ENCODE peak calls at places on chromosomes 4 and X, in seven cellular contexts. H is neural crest cell; Z is GM13976; K is NB4; S is GM10248; W is activated CD8-positive, alpha-beta T cell treated with anti-CD3 and anti-CD28 coated beads for 36 hours; A is hepatocyte. O is an unnamed sample.

GRCh38 chr4:176794651-176795050 is 1.9 kb upstream of the VEGFC start:
- DNase-seq in A (no peak), K (no peak), S (no peak), W (no peak), Z (no peak), H (no peak), O (no peak)

GRCh38 chrX:134975516-134975915 is 15.3 kb upstream of the SMIM10 start:
- DNase-seq in Z (no peak), W (no peak), K (no peak), A (no peak), H (no peak), S (no peak), O (no peak)

GRCh38 chrX:133838761-133839676 is 146.4 kb downstream of the GPC3 start:
- DNase-seq in Z (peak), S (peak), W (peak), K (peak), H (peak), A (peak), O (peak)

GRCh38 chrX:56385336-56385735 is 153.2 kb downstream of the KLF8 start:
- DNase-seq in Z (no peak), S (no peak), A (no peak), W (peak), H (no peak), K (no peak), O (no peak)

GRCh38 chr4:135123632-135124031 is 922.0 kb upstream of the PABPC4L start:
- DNase-seq in S (no peak), K (no peak), A (no peak), Z (no peak), W (no peak), H (no peak), O (no peak)

GRCh38 chr4:81493895-81494490 is 22.3 kb upstream of the RASGEF1B start:
- DNase-seq in H (no peak), A (no peak), K (peak), S (no peak), W (no peak), Z (peak), O (peak)

GRCh38 chr4:86048426-86048825 is 311.4 kb downstream of the MAPK10 start:
- DNase-seq in W (no peak), A (no peak), Z (no peak), S (no peak), K (no peak), H (no peak), O (no peak)

GRCh38 chr4:152265149-152265621 is 270.7 kb downstream of the FBXW7 start:
- DNase-seq in W (no peak), H (no peak), Z (no peak), K (no peak), S (no peak), A (peak), O (no peak)

GRCh38 chrX:13939741-13940597 is 89.7 kb downstream of the GEMIN8 start:
- DNase-seq in S (no peak), K (no peak), Z (no peak), A (no peak), W (no peak), H (no peak), O (no peak)

GRCh38 chr4:11518754-11519153 is 90.1 kb upstream of the HS3ST1 start:
- DNase-seq in K (no peak), W (no peak), Z (no peak), A (no peak), S (no peak), H (no peak), O (no peak)

GRCh38 chr4:11512861-11513260 is 84.2 kb upstream of the HS3ST1 start:
- DNase-seq in H (no peak), Z (no peak), K (no peak), S (no peak), W (no peak), A (no peak), O (no peak)

GRCh38 chr4:11511321-11511720 is 82.6 kb upstream of the HS3ST1 start:
- DNase-seq in W (no peak), K (no peak), A (no peak), S (no peak), H (no peak), Z (no peak), O (no peak)

GRCh38 chr4:11514780-11515432 is 86.2 kb upstream of the HS3ST1 start:
- DNase-seq in W (no peak), H (no peak), Z (no peak), K (no peak), S (no peak), A (no peak), O (no peak)
- TF ChIP-seq CTCF in W (no peak), H (no peak), Z (no peak), K (no peak), S (no peak), A (no peak), O (no peak)

GRCh38 chrX:15567267-15567666 is 33.5 kb downstream of the ACE2 start:
- DNase-seq in A (no peak), Z (no peak), H (no peak), S (no peak), W (no peak), K (no peak), O (no peak)

GRCh38 chrX:15570145-15570544 is 30.6 kb downstream of the ACE2 start:
- DNase-seq in A (no peak), Z (no peak), K (no peak), H (no peak), W (no peak), S (no peak), O (no peak)

GRCh38 chrX:15566244-15566643 is 34.5 kb downstream of the ACE2 start:
- DNase-seq in S (no peak), W (no peak), H (no peak), Z (no peak), A (no peak), K (no peak), O (no peak)

GRCh38 chrX:15564981-15565579 is 35.7 kb downstream of the ACE2 start:
- DNase-seq in Z (peak), A (peak), K (peak), S (peak), H (peak), W (peak), O (peak)

GRCh38 chrX:15567886-15568616 is 32.7 kb downstream of the ACE2 start:
- DNase-seq in H (no peak), A (peak), S (no peak), Z (no peak), K (no peak), W (no peak), O (no peak)
- TF ChIP-seq CTCF in H (peak), A (peak), S (no peak), Z (no peak), K (no peak), W (no peak), O (no peak)

GRCh38 chr4:25797136-25797535 is 65.7 kb downstream of the SEL1L3 start:
- DNase-seq in Z (no peak), S (no peak), H (no peak), K (no peak), W (no peak), A (no peak), O (no peak)

GRCh38 chr4:25792843-25793242 is 69.9 kb downstream of the SEL1L3 start:
- DNase-seq in Z (no peak), W (no peak), H (no peak), S (no peak), K (no peak), A (no peak), O (no peak)

GRCh38 chr4:25795091-25795490 is 67.7 kb downstream of the SEL1L3 start:
- DNase-seq in Z (no peak), K (no peak), A (no peak), H (no peak), W (no peak), S (no peak), O (no peak)

GRCh38 chr4:25792200-25792791 is 70.5 kb downstream of the SEL1L3 start:
- DNase-seq in K (peak), S (no peak), W (peak), Z (no peak), H (peak), A (no peak), O (no peak)

DNA sequence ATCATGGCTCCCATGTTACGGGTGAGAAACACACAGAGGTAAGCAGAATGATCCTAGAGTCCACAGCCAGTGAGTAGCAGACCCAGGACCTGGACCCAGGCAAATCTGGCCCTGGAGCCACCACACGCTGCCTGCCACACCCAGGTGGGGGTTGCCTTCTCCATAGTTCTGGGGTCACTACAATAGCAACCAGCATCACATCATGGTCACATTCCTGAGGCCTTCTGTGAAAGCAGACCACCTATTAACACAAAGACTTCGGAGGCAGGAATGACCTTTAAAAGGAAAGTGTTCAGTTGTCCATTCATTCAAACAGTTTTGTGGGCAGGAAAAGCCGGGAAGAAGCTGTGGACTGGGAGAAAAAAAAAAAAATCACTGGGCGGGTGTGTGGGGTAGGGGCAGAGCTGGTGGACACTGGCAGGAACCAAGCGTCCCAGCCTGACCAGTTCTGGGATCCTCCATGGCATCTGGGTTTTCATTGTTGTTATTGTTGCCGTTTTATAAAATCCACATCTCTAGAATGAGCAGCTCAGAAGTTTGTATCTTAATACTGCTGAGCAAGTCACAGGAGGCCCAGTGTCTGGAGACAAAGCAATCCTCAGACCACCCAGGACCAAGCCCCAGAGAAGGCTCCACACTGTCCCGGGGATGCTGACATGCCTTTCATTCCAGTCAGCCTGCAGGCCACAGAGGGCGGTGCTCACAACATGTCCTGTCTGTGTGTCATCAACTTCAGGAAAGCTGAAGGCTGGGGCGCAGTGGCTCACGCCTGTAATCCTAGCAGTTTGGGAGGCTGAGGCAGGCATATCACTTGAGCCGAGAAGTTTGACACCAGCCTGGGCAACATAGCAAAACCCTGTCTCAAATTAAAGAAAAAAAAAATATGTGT is 67.0 kb downstream of the SEL1L3 start:
- DNase-seq in H (peak), Z (no peak), K (no peak), S (no peak), A (peak), W (no peak), O (no peak)
- TF ChIP-seq CTCF in H (no peak), Z (no peak), K (no peak), S (no peak), A (no peak), W (no peak), O (no peak)

DNA sequence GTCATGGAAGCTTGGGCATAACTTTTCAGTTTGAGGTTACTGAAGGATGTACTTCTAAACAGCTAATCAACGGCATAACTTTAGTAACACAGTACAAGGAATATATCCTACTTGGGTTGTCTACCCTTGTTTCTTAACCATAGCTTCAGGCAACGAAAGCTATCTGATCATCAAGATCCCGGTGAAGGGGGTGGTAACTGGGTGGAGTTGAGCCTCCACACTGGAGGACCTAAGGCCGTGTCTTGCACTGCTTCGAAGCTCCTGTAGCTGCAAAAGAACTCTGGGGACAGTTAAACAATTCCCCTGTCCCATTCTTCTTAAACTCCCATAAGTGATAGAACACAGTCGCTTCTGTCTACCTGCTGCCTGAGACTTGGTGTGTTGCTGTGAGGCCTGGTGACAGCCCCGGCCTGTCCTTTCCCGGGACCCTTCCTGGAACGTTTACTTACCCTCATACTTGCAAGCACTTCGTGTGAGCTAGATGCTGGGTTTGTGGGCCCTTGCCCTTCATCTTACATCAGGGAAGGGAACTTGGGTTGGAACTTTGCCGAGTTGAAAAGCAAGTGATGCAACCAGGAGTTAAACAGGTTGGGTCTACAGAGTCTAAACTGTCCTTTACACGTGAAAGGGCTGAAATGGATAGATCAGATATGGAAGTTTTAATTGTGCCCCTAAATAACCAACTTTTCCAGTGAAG is 5.8 kb upstream of the WDR1 start:
- DNase-seq in S (no peak), H (no peak), K (no peak), A (no peak), Z (no peak), W (no peak), O (no peak)
- TF ChIP-seq CTCF in S (no peak), H (no peak), K (no peak), A (no peak), Z (no peak), W (no peak), O (no peak)

GRCh38 chr4:92163348-92163747 is 140.4 kb upstream of the GRID2 start:
- DNase-seq in K (peak), Z (no peak), A (no peak), S (no peak), W (no peak), H (no peak), O (no peak)
- TF ChIP-seq CTCF in K (no peak), Z (peak), A (peak), S (peak), W (peak), H (peak), O (peak)